ENCODE peak calls at places on chromosomes 4 and X, in four cellular contexts. J, I, K and Y are unnamed samples.

GRCh38 chr4:183589710-183590109 is 69.3 kb downstream of the RWDD4 start:
- DNase-seq in J (no peak), I (no peak), K (no peak), Y (no peak)

GRCh38 chr4:48968814-48969213 is 17.3 kb upstream of the CWH43 start:
- DNase-seq in J (no peak), I (no peak), K (no peak), Y (no peak)

GRCh38 chr4:91527056-91527455 is 776.7 kb upstream of the GRID2 start:
- DNase-seq in J (no peak), I (no peak), K (no peak), Y (no peak)

GRCh38 chr4:7334521-7335275 is 100.0 kb downstream of the PSAPL1 start:
- DNase-seq in J (no peak), I (no peak), K (peak; percentile 42), Y (no peak)

GRCh38 chr4:183926950-183927349 is 21.8 kb downstream of the STOX2 start:
- DNase-seq in J (no peak), I (no peak), K (no peak), Y (no peak)

GRCh38 chr4:87734936-87735335 is 64.4 kb upstream of the IBSP start:
- DNase-seq in J (no peak), I (no peak), K (no peak), Y (no peak)

GRCh38 chr4:20252656-20253271 is 1.1 kb downstream of the SLIT2 start:
- DNase-seq in J (peak; percentile 11), I (no peak), K (peak; percentile 51), Y (peak; percentile 8)

GRCh38 chr4:42280327-42281095 is 116.8 kb upstream of the SHISA3 start:
- DNase-seq in J (no peak), I (no peak), K (no peak), Y (no peak)

GRCh38 chrX:110086916-110087484 is 84.1 kb downstream of the TMEM164 start:
- DNase-seq in J (no peak), I (no peak), K (no peak), Y (no peak)

GRCh38 chr4:143025111-143025704 is 159.5 kb upstream of the USP38 start:
- DNase-seq in J (no peak), I (no peak), K (no peak), Y (no peak)

GRCh38 chrX:18290200-18290599 is 64.3 kb downstream of the SCML2 start:
- DNase-seq in J (no peak), I (no peak), K (no peak), Y (no peak)

GRCh38 chr4:35228318-35228717 is 1016.0 kb downstream of the ARAP2 start:
- DNase-seq in J (no peak), I (no peak), K (no peak), Y (no peak)

GRCh38 chrX:144006811-144007210 is 122.9 kb downstream of the UBE2NL start:
- DNase-seq in J (no peak), I (no peak), K (no peak), Y (no peak)

GRCh38 chr4:173025131-173025530 is 143.5 kb upstream of the GALNT7 start:
- DNase-seq in J (peak; percentile 26), I (no peak), K (no peak), Y (peak; percentile 16)

GRCh38 chrX:128460835-128461234 is 408.6 kb upstream of the ACTRT1 start:
- DNase-seq in J (no peak), I (no peak), K (no peak), Y (no peak)

GRCh38 chr4:184805462-184806245 is 20.1 kb downstream of the ACSL1 start:
- DNase-seq in J (peak; percentile 44), I (no peak), K (peak; percentile 76), Y (no peak)

GRCh38 chr4:186587416-186588018 is 32.1 kb upstream of the MTNR1A start:
- DNase-seq in J (peak; percentile 75), I (no peak), K (peak; percentile 64), Y (peak; percentile 32)

GRCh38 chr4:10243856-10244255 is 127.3 kb upstream of the WDR1 start:
- DNase-seq in J (no peak), I (no peak), K (no peak), Y (no peak)

GRCh38 chr4:75916091-75916661 is 13.9 kb upstream of the PPEF2 start:
- DNase-seq in J (peak; percentile 26), I (no peak), K (no peak), Y (peak; percentile 42)

GRCh38 chr4:1409806-1410425 is 3.7 kb upstream of the NKX1-1 start:
- DNase-seq in J (no peak), I (no peak), K (no peak), Y (peak; percentile 25)

GRCh38 chr4:164700471-164700870 is 53.5 kb upstream of the SMIM31 start:
- DNase-seq in J (no peak), I (no peak), K (no peak), Y (no peak)

GRCh38 chr4:108838451-108838850 is 75.6 kb upstream of the ETNPPL start:
- DNase-seq in J (no peak), I (no peak), K (no peak), Y (no peak)

GRCh38 chr4:792729-793108 is 33.2 kb downstream of the CPLX1 start:
- DNase-seq in J (no peak), I (no peak), K (no peak), Y (no peak)

GRCh38 chrX:115344885-115345653 is 55.6 kb downstream of the LUZP4 start:
- DNase-seq in J (peak; percentile 76), I (peak; percentile 2), K (peak; percentile 66), Y (no peak)

GRCh38 chrX:120316587-120317283 is 5.5 kb upstream of the TMEM255A start:
- DNase-seq in J (no peak), I (no peak), K (no peak), Y (no peak)

GRCh38 chr4:7630559-7631287 is 196.0 kb upstream of the PSAPL1 start:
- DNase-seq in J (no peak), I (no peak), K (peak; percentile 43), Y (no peak)

GRCh38 chrX:111445485-111445884 is 33.5 kb upstream of the DCX start:
- DNase-seq in J (no peak), I (no peak), K (no peak), Y (no peak)

GRCh38 chr4:109576462-109576861 is 16.4 kb downstream of the MCUB start:
- DNase-seq in J (no peak), I (no peak), K (no peak), Y (no peak)

GRCh38 chrX:51332188-51332942 is at the start of gene NUDT10:
- DNase-seq in J (peak; percentile 29), I (no peak), K (peak; percentile 43), Y (no peak)

GRCh38 chr4:83297548-83298260 is 13.1 kb upstream of the COQ2 start:
- DNase-seq in J (no peak), I (no peak), K (no peak), Y (no peak)

GRCh38 chrX:19772759-19773623 is 114.4 kb downstream of the SH3KBP1 start:
- DNase-seq in J (no peak), I (no peak), K (no peak), Y (no peak)

GRCh38 chr4:126592088-126592487 is 1040.7 kb upstream of the INTU start:
- DNase-seq in J (no peak), I (no peak), K (no peak), Y (no peak)

GRCh38 chr4:126593626-126594025 is 1039.1 kb upstream of the INTU start:
- DNase-seq in J (no peak), I (no peak), K (no peak), Y (no peak)

GRCh38 chr4:126595643-126596042 is 1037.1 kb upstream of the INTU start:
- DNase-seq in J (no peak), I (no peak), K (no peak), Y (no peak)

GRCh38 chr4:126591583-126591982 is 1041.2 kb upstream of the INTU start:
- DNase-seq in J (no peak), I (no peak), K (no peak), Y (no peak)
- TF ChIP-seq POLR2A in J (no peak), I (no peak), K (no peak), Y (no peak)

DNA sequence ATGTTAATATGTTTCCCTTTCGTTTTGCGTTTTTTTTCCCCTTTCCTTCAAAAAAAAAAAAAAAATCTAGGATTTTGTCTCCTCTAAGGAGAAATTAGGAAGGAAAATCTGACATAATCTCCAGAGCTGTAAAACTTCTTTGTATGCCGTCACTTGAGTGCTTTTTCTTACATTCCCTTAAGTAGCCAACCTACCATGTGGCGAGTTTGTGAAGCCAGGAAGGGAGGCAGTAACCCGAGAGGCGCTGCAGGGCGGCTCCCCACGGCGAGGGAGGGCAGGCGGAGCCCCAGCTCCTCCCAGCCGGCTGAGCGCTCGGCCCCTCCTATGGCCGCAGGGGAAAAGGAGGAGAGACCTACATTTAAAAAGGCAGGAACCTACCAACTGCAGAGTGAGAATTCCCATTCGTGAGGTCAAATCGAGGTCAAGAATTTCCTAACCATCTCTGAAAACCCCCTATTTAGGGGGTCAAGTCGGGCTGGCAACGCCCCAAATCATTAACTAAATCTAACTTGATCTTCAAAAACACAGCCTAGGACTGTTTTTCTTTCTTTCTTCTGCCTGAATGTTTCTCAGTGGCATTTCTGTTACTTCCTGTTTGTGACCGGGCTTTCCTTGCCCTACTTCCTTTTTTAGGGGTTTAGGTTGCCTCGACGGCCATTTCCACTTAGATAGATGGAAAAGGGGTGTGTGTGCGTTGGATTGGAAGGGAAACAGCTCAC is 345.1 kb upstream of the KLF3 start:
- DNase-seq in J (peak; percentile 93), I (peak; percentile 40), K (peak; percentile 88), Y (peak; percentile 70)
- TF ChIP-seq POLR2A in J (peak; percentile 54), I (peak; percentile 49), K (peak; percentile 64), Y (peak; percentile 47)

GRCh38 chr4:39635023-39635422 is 3.6 kb downstream of the SMIM14 start:
- DNase-seq in J (peak; percentile 52), I (no peak), K (no peak), Y (no peak)
- TF ChIP-seq POLR2A in J (no peak), I (no peak), K (no peak), Y (no peak)

DNA sequence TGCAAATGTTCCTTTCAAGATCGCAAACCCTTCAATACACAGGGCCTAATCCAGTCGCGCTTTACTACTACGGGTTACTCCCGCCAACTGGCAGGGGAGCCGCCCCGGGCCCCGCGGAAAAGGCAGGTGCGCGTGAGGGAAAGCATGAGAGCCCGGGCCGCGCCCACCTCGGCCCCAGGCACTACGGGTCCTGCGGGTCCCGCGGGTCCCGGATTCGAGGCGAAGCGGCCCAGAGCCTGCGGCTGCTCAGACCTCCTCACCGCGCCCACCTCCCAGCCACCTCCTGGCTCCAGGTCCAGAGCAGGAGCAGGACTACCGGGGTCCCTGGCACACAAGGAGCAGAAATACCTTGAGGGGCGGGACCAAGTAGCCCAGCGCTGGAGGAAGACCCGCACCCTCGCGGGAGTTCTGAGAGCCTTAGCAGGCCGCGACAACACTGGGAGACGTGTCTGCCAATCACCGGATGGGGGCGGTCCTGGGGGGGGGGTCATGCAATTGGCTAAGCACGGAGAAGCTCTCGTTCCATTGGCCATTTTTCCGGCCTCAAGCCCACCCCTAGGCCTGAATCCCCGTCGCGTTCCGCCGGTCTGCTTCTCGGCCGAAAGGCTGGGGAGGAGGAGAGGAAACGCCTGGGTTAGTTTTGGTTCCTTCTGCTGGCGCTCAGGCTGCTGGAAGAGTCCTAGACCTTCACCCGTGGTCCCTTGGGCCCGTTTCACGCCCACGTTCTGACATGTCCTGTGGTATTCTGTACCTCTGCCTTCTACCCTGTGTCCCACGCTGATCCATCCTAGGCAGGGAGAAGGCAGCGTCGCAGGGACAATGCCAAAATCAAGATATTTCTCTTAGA is 29.0 kb downstream of the ERVMER34-1 start:
- DNase-seq in J (peak; percentile 94), I (peak; percentile 88), K (peak; percentile 95), Y (peak; percentile 74)
- TF ChIP-seq POLR2A in J (peak; percentile 70), I (peak; percentile 71), K (peak; percentile 56), Y (peak; percentile 94)